ENCODE peak calls at places on chromosomes 12 and 14, in six cellular contexts. Z, O, L, S, M and I are unnamed samples.

GRCh38 chr12:130971871-130972588 is 18.3 kb downstream of the ADGRD1 start:
- DNase-seq in Z (no peak), O (no peak), L (no peak), M (no peak), S (no peak), I (no peak)

GRCh38 chr14:102949062-102949800 is 26.8 kb downstream of the AMN start:
- DNase-seq in L (no peak), S (no peak), M (no peak), O (no peak), Z (peak), I (peak)

GRCh38 chr12:39252628-39253027 is 190.3 kb downstream of the KIF21A start:
- DNase-seq in Z (no peak), L (no peak), S (no peak), M (no peak), O (no peak), I (no peak)

GRCh38 chr12:96258451-96258933 is 64.3 kb downstream of the ELK3 start:
- DNase-seq in M (peak), Z (peak), O (no peak), L (no peak), S (no peak), I (no peak)

GRCh38 chr14:105208738-105209075 is 27.6 kb upstream of the NUDT14 start:
- DNase-seq in M (no peak), O (no peak), Z (no peak), S (no peak), L (no peak), I (no peak)

GRCh38 chr12:12539411-12539810 is 23.3 kb downstream of the DUSP16 start:
- DNase-seq in O (no peak), Z (no peak), M (no peak), L (peak), S (no peak), I (no peak)

GRCh38 chr12:105109465-105110212 is 2.1 kb downstream of the WASHC4 start:
- DNase-seq in Z (peak), M (no peak), S (no peak), O (no peak), L (peak), I (no peak)

GRCh38 chr12:47882796-47883546 is 21.8 kb downstream of the VDR start:
- DNase-seq in M (no peak), O (no peak), S (no peak), L (peak), Z (peak), I (no peak)

GRCh38 chr12:2641209-2641608 is 153.6 kb upstream of the FKBP4 start:
- DNase-seq in O (no peak), Z (peak), S (peak), L (no peak), M (no peak), I (no peak)

GRCh38 chr12:62331306-62331705 is 71.1 kb downstream of the USP15 start:
- DNase-seq in L (no peak), O (no peak), M (no peak), S (no peak), Z (no peak), I (no peak)

GRCh38 chr14:33592298-33592697 is 358.6 kb downstream of the EGLN3 start:
- DNase-seq in S (no peak), L (peak), O (no peak), Z (peak), M (no peak), I (no peak)

GRCh38 chr12:121957831-121958515 is 39.6 kb downstream of the CFAP251 start:
- DNase-seq in M (no peak), S (no peak), O (no peak), Z (no peak), L (no peak), I (no peak)

GRCh38 chr12:54993181-54993835 is 8.7 kb upstream of the TESPA1 start:
- DNase-seq in O (peak), Z (peak), L (peak), M (peak), S (peak), I (peak)

GRCh38 chr14:54175298-54175942 is 218.8 kb upstream of the BMP4 start:
- DNase-seq in Z (peak), M (peak), S (peak), L (peak), O (peak), I (peak)

GRCh38 chr14:94054401-94054800 is 26.6 kb downstream of the DDX24 start:
- DNase-seq in S (no peak), M (no peak), O (no peak), L (no peak), Z (no peak), I (no peak)

GRCh38 chr12:58916891-58917570 is 3.3 kb downstream of the LRIG3 start:
- DNase-seq in O (no peak), L (peak), Z (peak), S (no peak), M (no peak), I (no peak)

GRCh38 chr12:70560671-70561070 is 76.6 kb downstream of the PTPRB start:
- DNase-seq in S (no peak), O (no peak), M (no peak), Z (no peak), L (peak), I (no peak)

GRCh38 chr12:122018937-122019336 is 2.7 kb upstream of the BCL7A start:
- DNase-seq in S (no peak), M (no peak), L (no peak), O (no peak), Z (no peak), I (no peak)

GRCh38 chr14:37559386-37559785 is 35.7 kb downstream of the FOXA1 start:
- DNase-seq in O (no peak), Z (peak), M (no peak), L (peak), S (no peak), I (no peak)

GRCh38 chr12:68189766-68190700 is 30.5 kb upstream of the IFNG start:
- DNase-seq in Z (peak), O (peak), S (no peak), M (no peak), L (peak), I (no peak)

GRCh38 chr12:114274131-114274530 is 131.8 kb downstream of the TBX5 start:
- DNase-seq in L (no peak), S (no peak), Z (no peak), O (no peak), M (peak), I (no peak)

GRCh38 chr12:70154960-70155589 is 88.2 kb upstream of the CNOT2 start:
- DNase-seq in O (no peak), S (no peak), M (peak), Z (no peak), L (peak), I (no peak)

GRCh38 chr12:89863968-89864367 is 155.3 kb upstream of the ATP2B1 start:
- DNase-seq in L (no peak), S (no peak), M (no peak), O (no peak), Z (no peak), I (no peak)

GRCh38 chr12:52614381-52615207 is 3.8 kb downstream of the KRT73 start:
- DNase-seq in L (peak), S (no peak), O (no peak), Z (no peak), M (no peak), I (no peak)

GRCh38 chr12:123329799-123330198 is 34.8 kb downstream of the SBNO1 start:
- DNase-seq in Z (no peak), O (no peak), M (no peak), S (no peak), L (no peak), I (no peak)

GRCh38 chr14:102711946-102712345 is 65.3 kb upstream of the TRAF3 start:
- DNase-seq in O (no peak), M (no peak), L (no peak), Z (no peak), S (no peak), I (no peak)

GRCh38 chr14:45970589-45970988 is 681.0 kb downstream of the RPL10L start:
- DNase-seq in O (no peak), S (no peak), Z (no peak), L (peak), M (no peak), I (no peak)

GRCh38 chr12:91778938-91779400 is 366.7 kb downstream of the BTG1 start:
- DNase-seq in S (no peak), Z (peak), O (peak), M (no peak), L (peak), I (peak)

GRCh38 chr14:68468437-68469207 is 324.2 kb downstream of the ZFP36L1 start:
- DNase-seq in M (no peak), S (no peak), Z (peak), O (peak), L (peak), I (no peak)

GRCh38 chr12:102484017-102484731 is 3.8 kb upstream of the IGF1 start:
- DNase-seq in Z (peak), S (peak), O (peak), M (peak), L (peak), I (peak)

GRCh38 chr12:517538-517937 is 57.8 kb downstream of the B4GALNT3 start:
- DNase-seq in L (no peak), M (no peak), O (no peak), Z (peak), S (no peak), I (no peak)

GRCh38 chr14:23578560-23579310 is at the start of gene JPH4:
- DNase-seq in M (peak), Z (no peak), S (no peak), L (no peak), O (no peak), I (no peak)

GRCh38 chr12:109919466-109919865 is 19.4 kb downstream of the TCHP start:
- DNase-seq in L (no peak), O (no peak), Z (no peak), S (no peak), M (no peak), I (no peak)

GRCh38 chr12:48996794-48997718 is 2.1 kb downstream of the DDN start:
- DNase-seq in S (peak), O (peak), L (peak), M (peak), Z (peak), I (no peak)

GRCh38 chr14:35121026-35121886 is 534 bp downstream of the PPP2R3C start:
- DNase-seq in M (no peak), Z (peak), O (no peak), S (no peak), L (peak), I (peak)

GRCh38 chr14:61025239-61026223 is 44.5 kb downstream of the SLC38A6 start:
- DNase-seq in Z (peak), M (peak), O (peak), S (peak), L (peak), I (peak)